ENCODE peak calls at places on chromosomes 7 and 10, in seven cellular contexts. I is heart left ventricle, Y is gastrocnemius medialis, F is ovary, G is testis, A is lower leg skin, M is IMR-90. V is an unnamed sample.

GRCh38 chr7:18684899-18685298 is 189.3 kb downstream of the HDAC9 start:
- DNase-seq in M (no peak), F (no peak), Y (no peak), G (no peak), A (no peak), I (no peak), V (no peak)

GRCh38 chr7:47885309-47886000 is 62.8 kb downstream of the PKD1L1 start:
- DNase-seq in G (peak; percentile 10), Y (peak; percentile 20), M (no peak), A (peak; percentile 54), F (no peak), I (no peak), V (no peak)

GRCh38 chr10:129972145-129972965 is 8.3 kb upstream of the EBF3 start:
- DNase-seq in Y (no peak), A (no peak), I (no peak), G (no peak), F (no peak), M (no peak), V (no peak)

GRCh38 chr7:130894146-130895005 is 160.4 kb upstream of the KLF14 start:
- DNase-seq in F (peak; percentile 81), G (no peak), I (peak; percentile 82), A (peak; percentile 92), M (peak; percentile 78), Y (peak; percentile 99), V (peak; percentile 97)

GRCh38 chr7:94923412-94923811 is 16.0 kb downstream of the PPP1R9A start:
- DNase-seq in Y (no peak), A (no peak), F (no peak), I (no peak), M (no peak), G (no peak), V (no peak)

GRCh38 chr10:47261121-47261520 is 38.9 kb upstream of the GDF10 start:
- DNase-seq in A (no peak), F (no peak), M (no peak), I (no peak), Y (no peak), G (no peak), V (no peak)

GRCh38 chr10:26503911-26504310 is 65.8 kb downstream of the APBB1IP start:
- DNase-seq in G (no peak), M (no peak), A (no peak), F (no peak), I (no peak), Y (no peak), V (no peak)

GRCh38 chr7:144069953-144070352 is 342 bp downstream of the OR2A25 start:
- DNase-seq in F (no peak), G (no peak), M (no peak), Y (no peak), A (no peak), I (no peak), V (no peak)

GRCh38 chr10:102894491-102895213 is 23.4 kb upstream of the CNNM2 start:
- DNase-seq in F (no peak), G (no peak), M (no peak), I (no peak), A (no peak), Y (no peak), V (no peak)

GRCh38 chr10:24891823-24892222 is 60.6 kb downstream of the PRTFDC1 start:
- DNase-seq in F (no peak), G (no peak), I (no peak), A (no peak), M (peak; percentile 92), Y (no peak), V (no peak)

GRCh38 chr10:60798031-60798430 is 19.8 kb downstream of the CDK1 start:
- DNase-seq in G (no peak), Y (no peak), I (no peak), A (no peak), F (no peak), M (peak; percentile 38), V (no peak)

DNA sequence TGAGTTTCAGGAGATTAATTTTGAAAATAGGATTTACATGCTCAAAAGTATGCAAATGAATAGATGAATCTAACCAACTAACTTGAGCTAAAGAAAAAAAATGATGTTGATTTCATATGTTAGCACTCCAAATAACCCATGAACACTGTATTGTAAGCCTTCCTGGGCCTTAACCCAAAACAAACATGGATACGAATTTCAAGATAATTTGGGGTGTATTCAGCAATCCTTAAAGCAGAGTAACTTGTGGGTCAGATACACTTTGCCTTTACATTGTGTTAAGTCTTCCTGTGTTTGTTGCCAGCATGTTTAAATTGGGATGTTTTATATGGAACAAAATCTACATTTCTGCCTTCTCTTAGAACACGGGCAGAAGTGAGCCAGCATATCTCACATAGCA is 124.2 kb upstream of the WDR11 start:
- DNase-seq in Y (no peak), F (no peak), G (no peak), M (no peak), A (no peak), I (no peak), V (no peak)
- TF ChIP-seq POLR2A in Y (no peak), F (no peak), G (no peak), M (no peak), A (no peak), I (no peak), V (no peak)

GRCh38 chr7:35694784-35695627 is at the start of gene HERPUD2:
- DNase-seq in I (peak; percentile 94), M (peak; percentile 86), A (peak; percentile 99), G (peak; percentile 97), Y (peak; percentile 93), F (peak; percentile 89), V (peak; percentile 98)

GRCh38 chr7:35695628-35695888 is 623 bp upstream of the HERPUD2 start:
- DNase-seq in M (no peak), Y (no peak), G (no peak), A (no peak), F (no peak), I (no peak), V (no peak)

GRCh38 chr7:35695987-35696386 is 1.1 kb upstream of the HERPUD2 start:
- DNase-seq in A (no peak), G (no peak), M (no peak), F (no peak), I (no peak), Y (no peak), V (no peak)

GRCh38 chr7:35691827-35692307 is 3.1 kb downstream of the HERPUD2 start:
- DNase-seq in A (no peak), I (peak; percentile 40), F (no peak), Y (no peak), M (peak; percentile 22), G (peak; percentile 54), V (no peak)

GRCh38 chr7:35694161-35694783 is 663 bp downstream of the HERPUD2 start:
- DNase-seq in G (peak; percentile 48), I (no peak), A (peak; percentile 89), F (peak; percentile 22), Y (no peak), M (peak; percentile 4), V (peak; percentile 32)
- H3K4me3 ChIP-seq in G (peak overlapping the region; percentile 95), I (peak overlapping the region; percentile 88), A (peak overlapping the region; percentile 92), F (peak overlapping the region; percentile 98), Y (peak overlapping the region; percentile 93), M (peak overlapping the region; percentile 83), V (peak overlapping the region; percentile 73)

DNA sequence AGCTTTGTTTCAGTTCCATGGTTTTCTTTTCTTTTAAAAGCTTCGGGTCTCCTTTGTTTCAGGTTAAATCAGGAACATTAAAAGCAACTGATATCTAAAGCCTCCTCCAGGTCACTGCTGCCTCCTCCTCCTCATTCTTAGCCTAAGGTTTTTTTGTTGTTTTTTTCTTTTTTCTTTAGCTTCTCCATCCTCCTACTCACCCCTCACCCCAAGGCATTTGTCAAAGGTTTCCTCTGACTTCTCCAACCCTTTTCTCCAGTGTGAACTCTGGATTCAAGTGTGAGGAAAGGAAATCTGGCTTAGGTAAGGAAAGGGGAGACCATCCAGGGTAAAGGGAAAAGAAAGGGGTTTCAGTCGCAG is 420.1 kb upstream of the NFE2L3 start:
- DNase-seq in M (no peak), A (no peak), Y (no peak), G (no peak), I (no peak), F (no peak), V (no peak)
- TF ChIP-seq POLR2A in M (no peak), A (no peak), Y (no peak), G (no peak), I (no peak), F (no peak), V (no peak)

GRCh38 chr7:27616914-27617548 is 45.7 kb downstream of the HIBADH start:
- DNase-seq in A (no peak), F (no peak), G (no peak), M (no peak), Y (no peak), I (no peak), V (no peak)

GRCh38 chr7:27615420-27616185 is 47.1 kb downstream of the HIBADH start:
- DNase-seq in M (no peak), F (no peak), A (no peak), Y (no peak), G (no peak), I (no peak), V (no peak)

GRCh38 chr7:27616186-27616491 is 46.5 kb downstream of the HIBADH start:
- DNase-seq in Y (no peak), M (no peak), A (no peak), I (no peak), F (no peak), G (no peak), V (no peak)

GRCh38 chr7:27611043-27611442 is 51.6 kb downstream of the HIBADH start:
- DNase-seq in I (no peak), Y (no peak), M (peak; percentile 41), G (no peak), A (no peak), F (no peak), V (peak; percentile 57)

DNA sequence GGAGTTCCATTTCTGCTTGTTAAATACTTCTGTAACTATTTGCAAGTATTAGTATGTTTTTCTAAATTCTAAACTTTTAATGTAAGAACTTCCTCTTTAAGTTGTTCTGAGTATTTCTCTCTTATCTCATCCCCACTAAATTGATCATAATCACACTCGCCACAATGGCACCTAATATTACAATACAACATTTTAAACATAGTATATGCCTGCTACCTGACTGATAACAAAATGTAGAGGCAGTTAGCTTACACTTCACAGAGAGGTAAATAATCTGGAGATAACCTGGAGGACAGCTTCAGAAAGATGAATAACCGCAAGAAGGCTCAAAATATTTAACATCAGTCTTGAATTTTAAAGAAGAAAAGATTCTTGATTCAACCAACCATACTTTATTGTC is 48.6 kb downstream of the HIBADH start:
- DNase-seq in I (no peak), G (no peak), A (no peak), Y (no peak), M (no peak), F (no peak), V (no peak)
- H3K4me3 ChIP-seq in I (no peak overlapping the region), G (no peak overlapping the region), A (no peak overlapping the region), Y (no peak overlapping the region), M (no peak overlapping the region), F (no peak overlapping the region), V (no peak overlapping the region)

GRCh38 chr7:22082886-22083710 is 137.4 kb upstream of the CDCA7L start:
- DNase-seq in M (peak; percentile 65), A (peak; percentile 98), Y (peak; percentile 53), I (peak; percentile 88), F (peak; percentile 73), G (peak; percentile 92), V (peak; percentile 99)
- TF ChIP-seq POLR2A in M (no peak), A (no peak), Y (no peak), I (no peak), F (no peak), G (no peak), V (peak; percentile 50)

DNA sequence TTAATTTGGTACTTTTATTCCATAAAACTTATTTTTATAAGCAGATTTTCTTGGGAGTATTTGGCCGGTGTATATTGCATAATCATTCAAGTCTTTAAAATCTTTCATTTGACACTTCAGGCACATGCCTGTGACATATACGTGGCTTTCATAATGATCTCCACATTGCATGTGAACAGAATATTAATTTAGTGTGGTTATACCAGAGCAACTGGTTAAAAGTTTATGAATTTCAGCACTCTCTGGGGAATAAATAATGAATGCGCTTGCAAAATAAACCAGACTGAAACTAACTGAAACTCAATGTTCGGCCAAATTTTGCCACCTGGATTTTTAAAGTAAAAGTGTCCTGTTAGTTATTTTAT is 242.3 kb downstream of the GLI3 start:
- DNase-seq in G (no peak), M (no peak), A (no peak), F (no peak), I (no peak), Y (no peak), V (no peak)
- H3K4me3 ChIP-seq in G (no peak overlapping the region), M (no peak overlapping the region), A (no peak overlapping the region), F (no peak overlapping the region), I (no peak overlapping the region), Y (no peak overlapping the region), V (no peak overlapping the region)

V was measured in upper lobe of left lung.